ENCODE peak calls at places on chromosomes 12 and 14, in four cellular contexts. W is stomach, Z is uterus, T is neuronal stem cell. Y is an unnamed sample. For H3K4me1, the result is how much of the 10 kb centered on the place peaks cover.

GRCh38 chr12:168763-169525 is 45.0 kb downstream of the SLC6A12 start:
- DNase-seq in W (no peak), Z (no peak), T (no peak), Y (no peak)

GRCh38 chr12:84276215-84276614 is 636.4 kb downstream of the SLC6A15 start:
- DNase-seq in W (no peak), Z (no peak), T (no peak), Y (no peak)

GRCh38 chr12:120961604-120962486 is 16.5 kb upstream of the HNF1A start:
- DNase-seq in W (peak), Z (no peak), T (no peak), Y (peak)

GRCh38 chr12:11725616-11726015 is 76.1 kb downstream of the ETV6 start:
- DNase-seq in W (no peak), Z (no peak), T (no peak), Y (no peak)

GRCh38 chr14:25381498-25381897 is 331.6 kb upstream of the STXBP6 start:
- DNase-seq in W (no peak), Z (no peak), T (no peak), Y (no peak)

GRCh38 chr12:54596526-54596946 is 8.1 kb upstream of the PPP1R1A start:
- DNase-seq in W (peak), Z (peak), T (peak), Y (peak)

GRCh38 chr12:39764944-39765560 is 145.4 kb upstream of the ABCD2 start:
- DNase-seq in W (no peak), Z (no peak), T (peak), Y (peak)

GRCh38 chr12:106840217-106840616 is 65.7 kb downstream of the RIC8B start:
- DNase-seq in W (no peak), Z (peak), T (no peak), Y (no peak)

GRCh38 chr12:45051490-45052105 is 699 bp upstream of the DBX2 start:
- DNase-seq in W (no peak), Z (no peak), T (no peak), Y (no peak)

GRCh38 chr12:50234347-50234746 is 49.0 kb downstream of the LIMA1 start:
- DNase-seq in W (peak), Z (no peak), T (no peak), Y (peak)

GRCh38 chr12:74644681-74645080 is 107.0 kb downstream of the ATXN7L3B start:
- DNase-seq in W (no peak), Z (no peak), T (no peak), Y (no peak)

GRCh38 chr14:22047105-22047504 is 373.5 kb upstream of the OR4E1 start:
- DNase-seq in W (no peak), Z (no peak), T (peak), Y (peak)

GRCh38 chr12:5222011-5222461 is 178.4 kb downstream of the KCNA5 start:
- DNase-seq in W (no peak), Z (no peak), T (no peak), Y (no peak)

GRCh38 chr12:13234045-13234641 is 37.6 kb downstream of the EMP1 start:
- DNase-seq in W (peak), Z (peak), T (peak), Y (peak)

GRCh38 chr12:107057071-107057834 is 36.1 kb downstream of the CRY1 start:
- DNase-seq in W (no peak), Z (no peak), T (no peak), Y (peak)

GRCh38 chr12:16437281-16437816 is 89.9 kb downstream of the MGST1 start:
- DNase-seq in W (no peak), Z (no peak), T (no peak), Y (no peak)

GRCh38 chr14:82999802-83000201 is 1466.1 kb upstream of the SEL1L start:
- DNase-seq in W (no peak), Z (no peak), T (peak), Y (peak)

GRCh38 chr14:92513204-92513965 is at the start of gene RIN3:
- DNase-seq in W (no peak), Z (peak), T (peak), Y (peak)

GRCh38 chr12:110531741-110532333 is 29.7 kb downstream of the RAD9B start:
- DNase-seq in W (no peak), Z (no peak), T (no peak), Y (peak)

GRCh38 chr12:47774664-47775063 is 1.6 kb downstream of the SLC48A1 start:
- DNase-seq in W (no peak), Z (no peak), T (no peak), Y (no peak)

GRCh38 chr14:101049511-101049910 is 146.0 kb upstream of the RTL1 start:
- DNase-seq in W (no peak), Z (no peak), T (no peak), Y (no peak)

GRCh38 chr12:99600388-99600787 is 47.2 kb upstream of the GARIN6 start:
- DNase-seq in W (no peak), Z (no peak), T (no peak), Y (no peak)

GRCh38 chr14:54845616-54846015 is 57.0 kb downstream of the GCH1 start:
- DNase-seq in W (no peak), Z (no peak), T (no peak), Y (no peak)

GRCh38 chr14:55848964-55849363 is 269.0 kb downstream of the KTN1 start:
- DNase-seq in W (no peak), Z (no peak), T (no peak), Y (no peak)

GRCh38 chr12:67068773-67069450 is 200.2 kb upstream of the CAND1 start:
- DNase-seq in W (peak), Z (peak), T (peak), Y (peak)

GRCh38 chr14:93939304-93940229 is 12.4 kb downstream of the FAM181A start:
- DNase-seq in W (peak), Z (peak), T (peak), Y (peak)

GRCh38 chr12:130764475-130765185 is 48.5 kb upstream of the RIMBP2 start:
- DNase-seq in W (no peak), Z (no peak), T (no peak), Y (no peak)

GRCh38 chr14:73633115-73633514 is 11.7 kb upstream of the DNAL1 start:
- DNase-seq in W (no peak), Z (no peak), T (no peak), Y (no peak)

GRCh38 chr14:73633517-73634332 is 11.1 kb upstream of the DNAL1 start:
- DNase-seq in W (peak), Z (peak), T (peak), Y (peak)

GRCh38 chr14:73630009-73630780 is 14.6 kb upstream of the DNAL1 start:
- DNase-seq in W (no peak), Z (no peak), T (no peak), Y (no peak)

GRCh38 chr14:73637830-73638229 is 7.0 kb upstream of the DNAL1 start:
- DNase-seq in W (no peak), Z (no peak), T (no peak), Y (no peak)

DNA sequence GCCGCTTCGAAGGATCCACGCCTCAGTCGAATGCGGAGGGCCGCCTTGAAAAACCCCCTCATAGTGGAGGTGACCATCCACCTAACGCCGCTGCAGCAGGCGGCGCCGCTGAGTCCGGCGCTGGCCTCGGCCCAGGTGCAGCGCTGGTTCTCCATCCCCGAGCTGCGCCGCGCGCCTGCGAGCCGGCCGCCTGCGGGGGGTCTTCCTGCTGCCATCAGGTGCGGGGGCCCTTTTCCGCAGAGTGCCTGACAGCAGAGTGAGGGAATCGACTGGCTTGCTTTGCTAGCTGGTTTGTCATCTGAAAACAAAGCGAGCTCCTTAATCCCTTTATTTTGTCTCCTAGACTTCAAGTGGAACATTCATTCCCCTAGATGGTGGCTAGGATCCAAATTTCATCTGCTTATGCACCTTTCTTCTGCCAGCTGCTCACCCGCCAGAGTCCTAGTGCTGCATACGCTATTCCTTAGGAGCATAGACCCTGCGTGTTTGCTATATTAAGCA is 10.4 kb upstream of the DNAL1 start:
- DNase-seq in W (peak), Z (peak), T (peak), Y (peak)
- H3K27ac ChIP-seq in W (peak), Z (peak), T (no peak), Y (peak)

DNA sequence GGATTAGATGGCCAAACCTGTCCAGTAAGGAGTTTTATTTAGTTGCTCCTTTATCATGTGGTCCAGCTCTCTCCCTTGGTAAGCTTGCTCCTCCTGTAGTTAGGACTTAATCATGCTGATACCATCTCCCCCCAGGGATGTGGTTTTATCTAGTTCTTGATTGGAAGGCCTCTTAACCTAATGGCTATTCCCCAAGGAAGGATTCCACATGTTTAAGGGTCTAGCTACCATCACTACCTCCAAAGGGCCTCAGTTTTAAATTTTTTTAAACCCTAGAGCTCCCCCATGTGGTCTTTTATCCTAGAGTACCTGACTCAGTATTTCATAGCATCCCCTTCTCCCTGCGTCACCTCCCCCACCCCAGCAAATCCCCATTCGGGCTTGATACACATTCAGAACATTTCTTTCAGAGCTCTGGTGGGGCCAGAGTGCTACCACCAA is 22.5 kb downstream of the MAP3K12 start:
- DNase-seq in W (no peak), Z (no peak), T (no peak), Y (no peak)
- H3K4me1 ChIP-seq in W (under half), Z (under half), T (under half), Y (under half)

DNA sequence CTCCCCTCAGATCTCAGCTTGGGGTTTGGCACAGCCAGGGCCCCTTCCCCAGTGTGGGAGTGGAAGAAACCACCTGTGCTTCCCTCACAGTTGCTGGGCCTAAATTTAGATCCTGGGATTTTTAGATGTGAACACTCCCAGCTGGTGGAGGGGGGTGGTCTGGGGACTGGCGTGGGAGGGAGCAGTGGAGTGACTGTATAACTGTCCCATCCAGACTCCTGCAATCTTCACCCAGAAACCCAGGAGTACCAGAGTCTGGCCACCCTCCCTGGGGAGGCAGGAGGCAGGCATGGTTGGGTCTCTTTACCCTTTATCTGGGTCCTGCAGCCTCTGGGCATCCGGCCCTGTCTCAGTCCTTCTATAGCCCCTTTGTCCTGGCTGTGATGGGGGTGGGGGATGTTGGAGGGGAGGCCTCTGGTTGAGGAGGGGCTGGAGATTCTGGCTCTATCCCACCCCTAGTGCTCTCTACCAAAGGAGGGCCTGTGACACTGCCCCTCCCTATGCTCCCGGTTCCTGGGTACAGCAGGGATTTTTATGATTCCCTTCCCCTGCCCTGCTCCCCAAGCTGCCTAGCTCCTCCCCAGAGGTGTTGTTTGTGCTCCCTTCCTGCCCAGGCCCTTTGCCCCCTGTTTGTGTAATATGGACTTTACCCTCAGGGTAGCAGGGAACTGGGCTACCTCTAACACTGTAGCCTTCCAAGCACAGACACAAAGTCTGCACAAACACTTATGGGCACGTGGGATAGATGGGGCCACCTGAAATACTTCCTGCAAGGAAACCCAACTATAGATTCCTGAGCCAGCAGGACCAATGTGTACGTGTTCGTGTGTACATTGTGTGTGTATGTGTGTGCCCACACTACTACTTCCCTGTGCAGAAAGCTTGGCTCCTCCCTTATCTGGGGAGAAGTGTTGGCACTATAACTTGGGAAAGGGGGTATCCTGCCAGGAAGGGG is 1.7 kb downstream of the ERBB3 start:
- DNase-seq in W (peak), Z (no peak), T (no peak), Y (peak)
- H3K27ac ChIP-seq in W (peak), Z (no peak), T (no peak), Y (peak)

GRCh38 chr14:68492889-68493288 is 300.0 kb downstream of the ZFP36L1 start:
- DNase-seq in W (no peak), Z (no peak), T (no peak), Y (no peak)
- H3K4me1 ChIP-seq in W (under half), Z (under half), T (under half), Y (under half)